ENCODE peak calls at places on chromosomes 16 and 17, in eight cellular contexts. One of them, this sample, is unnamed.

GRCh38 chr17:39820541-39820940 is 43.6 kb downstream of the IKZF3 start:
- DNase-seq in A673: no peak
- DNase-seq in lung: no peak
- DNase-seq in stomach: no peak
- DNase-seq in nephron progenitor cell: no peak
- DNase-seq in fibroblast of villous mesenchyme: no peak
- DNase-seq in BJ: no peak
- DNase-seq in GM20000: no peak
- DNase-seq in this sample: no peak

GRCh38 chr17:57004944-57005579 is 27.1 kb downstream of the SCPEP1 start:
- DNase-seq in stomach: peak
- DNase-seq in fibroblast of villous mesenchyme: no peak
- DNase-seq in lung: no peak
- DNase-seq in A673: no peak
- DNase-seq in GM20000: peak
- DNase-seq in BJ: no peak
- DNase-seq in nephron progenitor cell: no peak
- DNase-seq in this sample: no peak

GRCh38 chr16:56625140-56625942 is at the start of gene MT1E:
- DNase-seq in GM20000: no peak
- DNase-seq in A673: peak
- DNase-seq in BJ: no peak
- DNase-seq in nephron progenitor cell: peak
- DNase-seq in lung: peak
- DNase-seq in stomach: peak
- DNase-seq in fibroblast of villous mesenchyme: peak
- DNase-seq in this sample: no peak

GRCh38 chr17:37488009-37488604 is 1.6 kb upstream of the DUSP14 start:
- DNase-seq in A673: peak
- DNase-seq in lung: peak
- DNase-seq in GM20000: no peak
- DNase-seq in fibroblast of villous mesenchyme: peak
- DNase-seq in stomach: no peak
- DNase-seq in nephron progenitor cell: no peak
- DNase-seq in BJ: peak
- DNase-seq in this sample: no peak

GRCh38 chr16:66483689-66484452 is 56.8 kb downstream of the BEAN1 start:
- DNase-seq in A673: peak
- DNase-seq in stomach: peak
- DNase-seq in BJ: no peak
- DNase-seq in lung: peak
- DNase-seq in nephron progenitor cell: peak
- DNase-seq in GM20000: peak
- DNase-seq in fibroblast of villous mesenchyme: peak
- DNase-seq in this sample: peak

GRCh38 chr17:77076046-77076882 is 64.5 kb upstream of the SEC14L1 start:
- DNase-seq in A673: peak
- DNase-seq in BJ: no peak
- DNase-seq in fibroblast of villous mesenchyme: peak
- DNase-seq in GM20000: no peak
- DNase-seq in stomach: no peak
- DNase-seq in lung: no peak
- DNase-seq in nephron progenitor cell: peak
- DNase-seq in this sample: no peak

GRCh38 chr16:9039208-9039607 is 52.2 kb upstream of the HAPSTR1 start:
- DNase-seq in fibroblast of villous mesenchyme: peak
- DNase-seq in GM20000: no peak
- DNase-seq in lung: no peak
- DNase-seq in A673: peak
- DNase-seq in BJ: no peak
- DNase-seq in stomach: no peak
- DNase-seq in nephron progenitor cell: peak
- DNase-seq in this sample: no peak

GRCh38 chr16:51289336-51289735 is 138.3 kb upstream of the SALL1 start:
- DNase-seq in lung: no peak
- DNase-seq in A673: no peak
- DNase-seq in nephron progenitor cell: no peak
- DNase-seq in fibroblast of villous mesenchyme: no peak
- DNase-seq in stomach: no peak
- DNase-seq in GM20000: no peak
- DNase-seq in BJ: no peak
- DNase-seq in this sample: no peak

GRCh38 chr16:49362230-49362629 is 11.4 kb upstream of the C16orf78 start:
- DNase-seq in nephron progenitor cell: no peak
- DNase-seq in fibroblast of villous mesenchyme: no peak
- DNase-seq in lung: no peak
- DNase-seq in GM20000: no peak
- DNase-seq in stomach: no peak
- DNase-seq in BJ: no peak
- DNase-seq in A673: no peak
- DNase-seq in this sample: no peak

GRCh38 chr16:87201052-87201451 is 116.1 kb downstream of the C16orf95 start:
- DNase-seq in GM20000: no peak
- DNase-seq in nephron progenitor cell: no peak
- DNase-seq in lung: peak
- DNase-seq in stomach: no peak
- DNase-seq in BJ: peak
- DNase-seq in fibroblast of villous mesenchyme: peak
- DNase-seq in A673: peak
- DNase-seq in this sample: no peak

GRCh38 chr16:19645557-19645981 is 72.5 kb downstream of the KNOP1 start:
- DNase-seq in nephron progenitor cell: no peak
- DNase-seq in A673: no peak
- DNase-seq in stomach: no peak
- DNase-seq in GM20000: no peak
- DNase-seq in fibroblast of villous mesenchyme: peak
- DNase-seq in BJ: no peak
- DNase-seq in lung: no peak
- DNase-seq in this sample: no peak

GRCh38 chr17:28204751-28205150 is 114.2 kb upstream of the TMEM97 start:
- DNase-seq in GM20000: no peak
- DNase-seq in A673: no peak
- DNase-seq in stomach: no peak
- DNase-seq in BJ: no peak
- DNase-seq in fibroblast of villous mesenchyme: no peak
- DNase-seq in lung: no peak
- DNase-seq in nephron progenitor cell: no peak
- DNase-seq in this sample: no peak

GRCh38 chr17:29615048-29615385 is 7.7 kb downstream of the CORO6 start:
- DNase-seq in lung: no peak
- DNase-seq in fibroblast of villous mesenchyme: no peak
- DNase-seq in BJ: no peak
- DNase-seq in nephron progenitor cell: peak
- DNase-seq in A673: no peak
- DNase-seq in stomach: no peak
- DNase-seq in GM20000: peak
- DNase-seq in this sample: peak

GRCh38 chr16:4936991-4937781 is at the start of gene PPL:
- DNase-seq in stomach: peak
- DNase-seq in lung: peak
- DNase-seq in fibroblast of villous mesenchyme: no peak
- DNase-seq in A673: no peak
- DNase-seq in GM20000: peak
- DNase-seq in nephron progenitor cell: peak
- DNase-seq in BJ: no peak
- DNase-seq in this sample: no peak

GRCh38 chr17:74430385-74430705 is 1.5 kb upstream of the GPRC5C start:
- DNase-seq in nephron progenitor cell: no peak
- DNase-seq in fibroblast of villous mesenchyme: no peak
- DNase-seq in stomach: no peak
- DNase-seq in GM20000: no peak
- DNase-seq in A673: no peak
- DNase-seq in BJ: no peak
- DNase-seq in lung: no peak
- DNase-seq in this sample: no peak

GRCh38 chr16:88282221-88283041 is 100.3 kb upstream of the ZNF469 start:
- DNase-seq in BJ: no peak
- DNase-seq in lung: no peak
- DNase-seq in fibroblast of villous mesenchyme: peak
- DNase-seq in nephron progenitor cell: no peak
- DNase-seq in stomach: no peak
- DNase-seq in GM20000: no peak
- DNase-seq in A673: no peak
- DNase-seq in this sample: no peak

GRCh38 chr17:17422641-17423040 is 54.2 kb upstream of the MED9 start:
- DNase-seq in fibroblast of villous mesenchyme: no peak
- DNase-seq in GM20000: no peak
- DNase-seq in BJ: no peak
- DNase-seq in nephron progenitor cell: no peak
- DNase-seq in stomach: no peak
- DNase-seq in A673: no peak
- DNase-seq in lung: no peak
- DNase-seq in this sample: no peak

GRCh38 chr16:68920349-68920748 is 77.0 kb downstream of the TANGO6 start:
- DNase-seq in GM20000: no peak
- DNase-seq in lung: no peak
- DNase-seq in stomach: no peak
- DNase-seq in fibroblast of villous mesenchyme: no peak
- DNase-seq in A673: no peak
- DNase-seq in nephron progenitor cell: no peak
- DNase-seq in BJ: no peak
- DNase-seq in this sample: no peak

GRCh38 chr17:6005939-6006338 is 64.2 kb upstream of the WSCD1 start:
- DNase-seq in stomach: no peak
- DNase-seq in nephron progenitor cell: no peak
- DNase-seq in GM20000: no peak
- DNase-seq in lung: no peak
- DNase-seq in fibroblast of villous mesenchyme: no peak
- DNase-seq in A673: no peak
- DNase-seq in BJ: no peak
- DNase-seq in this sample: no peak

GRCh38 chr17:19010729-19011505 is 6.4 kb upstream of the FAM83G start:
- DNase-seq in stomach: peak
- DNase-seq in A673: no peak
- DNase-seq in GM20000: no peak
- DNase-seq in BJ: no peak
- DNase-seq in nephron progenitor cell: no peak
- DNase-seq in lung: no peak
- DNase-seq in fibroblast of villous mesenchyme: no peak
- DNase-seq in this sample: no peak

GRCh38 chr17:72024457-72024856 is 96.4 kb upstream of the SOX9 start:
- DNase-seq in fibroblast of villous mesenchyme: peak
- DNase-seq in nephron progenitor cell: no peak
- DNase-seq in stomach: no peak
- DNase-seq in A673: no peak
- DNase-seq in lung: no peak
- DNase-seq in GM20000: no peak
- DNase-seq in BJ: no peak
- DNase-seq in this sample: no peak
- TF ChIP-seq CTCF in fibroblast of villous mesenchyme: no peak
- TF ChIP-seq CTCF in nephron progenitor cell: no peak
- TF ChIP-seq CTCF in stomach: no peak
- TF ChIP-seq CTCF in A673: no peak
- TF ChIP-seq CTCF in lung: no peak
- TF ChIP-seq CTCF in GM20000: no peak
- TF ChIP-seq CTCF in BJ: no peak
- TF ChIP-seq CTCF in this sample: no peak

GRCh38 chr16:85471469-85472431 is 141.4 kb upstream of the GSE1 start:
- DNase-seq in nephron progenitor cell: no peak
- DNase-seq in fibroblast of villous mesenchyme: no peak
- DNase-seq in BJ: no peak
- DNase-seq in GM20000: no peak
- DNase-seq in stomach: peak
- DNase-seq in A673: no peak
- DNase-seq in lung: peak
- DNase-seq in this sample: no peak
- TF ChIP-seq CTCF in nephron progenitor cell: no peak
- TF ChIP-seq CTCF in fibroblast of villous mesenchyme: no peak
- TF ChIP-seq CTCF in BJ: no peak
- TF ChIP-seq CTCF in GM20000: no peak
- TF ChIP-seq CTCF in stomach: peak
- TF ChIP-seq CTCF in A673: no peak
- TF ChIP-seq CTCF in lung: no peak
- TF ChIP-seq CTCF in this sample: no peak

GRCh38 chr17:69048634-69049033 is 12.1 kb downstream of the ABCA9 start:
- DNase-seq in lung: no peak
- DNase-seq in stomach: no peak
- DNase-seq in GM20000: no peak
- DNase-seq in fibroblast of villous mesenchyme: no peak
- DNase-seq in BJ: no peak
- DNase-seq in A673: no peak
- DNase-seq in nephron progenitor cell: no peak
- DNase-seq in this sample: no peak

GRCh38 chr17:69047368-69048263 is 13.1 kb downstream of the ABCA9 start:
- DNase-seq in lung: peak
- DNase-seq in nephron progenitor cell: peak
- DNase-seq in stomach: peak
- DNase-seq in BJ: peak
- DNase-seq in GM20000: no peak
- DNase-seq in fibroblast of villous mesenchyme: peak
- DNase-seq in A673: no peak
- DNase-seq in this sample: no peak

GRCh38 chr17:69042308-69042707 is 18.4 kb downstream of the ABCA9 start:
- DNase-seq in GM20000: no peak
- DNase-seq in nephron progenitor cell: no peak
- DNase-seq in stomach: no peak
- DNase-seq in lung: no peak
- DNase-seq in A673: no peak
- DNase-seq in BJ: no peak
- DNase-seq in fibroblast of villous mesenchyme: no peak
- DNase-seq in this sample: no peak

GRCh38 chr17:69043098-69043497 is 17.6 kb downstream of the ABCA9 start:
- DNase-seq in A673: no peak
- DNase-seq in BJ: no peak
- DNase-seq in fibroblast of villous mesenchyme: no peak
- DNase-seq in GM20000: no peak
- DNase-seq in stomach: no peak
- DNase-seq in lung: no peak
- DNase-seq in nephron progenitor cell: no peak
- DNase-seq in this sample: no peak

GRCh38 chr17:69046130-69046807 is 14.5 kb downstream of the ABCA9 start:
- DNase-seq in nephron progenitor cell: no peak
- DNase-seq in BJ: no peak
- DNase-seq in GM20000: no peak
- DNase-seq in A673: no peak
- DNase-seq in stomach: no peak
- DNase-seq in fibroblast of villous mesenchyme: peak
- DNase-seq in lung: no peak
- DNase-seq in this sample: no peak
- TF ChIP-seq CTCF in nephron progenitor cell: no peak
- TF ChIP-seq CTCF in BJ: no peak
- TF ChIP-seq CTCF in GM20000: no peak
- TF ChIP-seq CTCF in A673: no peak
- TF ChIP-seq CTCF in stomach: no peak
- TF ChIP-seq CTCF in fibroblast of villous mesenchyme: peak
- TF ChIP-seq CTCF in lung: no peak
- TF ChIP-seq CTCF in this sample: no peak

GRCh38 chr17:49471089-49471683 is 23.9 kb upstream of the NGFR start:
- DNase-seq in A673: no peak
- DNase-seq in GM20000: no peak
- DNase-seq in BJ: no peak
- DNase-seq in lung: no peak
- DNase-seq in nephron progenitor cell: no peak
- DNase-seq in stomach: no peak
- DNase-seq in fibroblast of villous mesenchyme: peak
- DNase-seq in this sample: no peak
- TF ChIP-seq CTCF in A673: no peak
- TF ChIP-seq CTCF in GM20000: no peak
- TF ChIP-seq CTCF in BJ: no peak
- TF ChIP-seq CTCF in lung: no peak
- TF ChIP-seq CTCF in nephron progenitor cell: no peak
- TF ChIP-seq CTCF in stomach: no peak
- TF ChIP-seq CTCF in fibroblast of villous mesenchyme: no peak
- TF ChIP-seq CTCF in this sample: no peak

GRCh38 chr17:58312824-58313223 is 15.8 kb downstream of the TSPOAP1 start:
- DNase-seq in BJ: no peak
- DNase-seq in lung: no peak
- DNase-seq in A673: no peak
- DNase-seq in GM20000: no peak
- DNase-seq in nephron progenitor cell: no peak
- DNase-seq in fibroblast of villous mesenchyme: no peak
- DNase-seq in stomach: no peak
- DNase-seq in this sample: no peak
- TF ChIP-seq CTCF in BJ: no peak
- TF ChIP-seq CTCF in lung: no peak
- TF ChIP-seq CTCF in A673: no peak
- TF ChIP-seq CTCF in GM20000: no peak
- TF ChIP-seq CTCF in nephron progenitor cell: no peak
- TF ChIP-seq CTCF in fibroblast of villous mesenchyme: no peak
- TF ChIP-seq CTCF in stomach: no peak
- TF ChIP-seq CTCF in this sample: no peak

This sample was measured in natural killer cell.